ENCODE peak calls at places on chromosomes 11 and 22, in ten cellular contexts. S is cardiac fibroblast; M is K562; T is activated naive CD8-positive, alpha-beta T cell treated with anti-CD3 and anti-CD28 coated beads, Interleukin-2, amount 50 U/mL, for 24 hours; V is nephron progenitor cell; A is stimulated activated CD4-positive, alpha-beta T cell treated with anti-CD3 and anti-CD28 coated beads, Interleukin-2, amount 100 ng/mL, for 48 hours; W is left cardiac atrium; Q is hypothalamus; X is WTC11; I is gastrocnemius medialis. C is an unnamed sample.

GRCh38 chr11:83046626-83047172 is 25.0 kb downstream of the RAB30 start:
- DNase-seq in S (peak; percentile 66), M (no peak), T (no peak), V (no peak), A (no peak), W (no peak), Q (no peak), X (no peak), I (no peak), C (no peak)

GRCh38 chr11:95148421-95148820 is 58.8 kb downstream of the ENDOD1 start:
- DNase-seq in S (no peak), M (no peak), T (no peak), V (no peak), A (no peak), W (no peak), Q (no peak), X (no peak), I (no peak), C (no peak)

GRCh38 chr11:15336016-15336415 is 221.3 kb downstream of the INSC start:
- DNase-seq in S (no peak), M (no peak), T (no peak), V (no peak), A (no peak), W (no peak), Q (no peak), X (peak; percentile 12), I (no peak), C (no peak)

GRCh38 chr11:44711113-44711512 is 15.6 kb upstream of the TSPAN18 start:
- DNase-seq in S (no peak), M (no peak), T (no peak), V (peak; percentile 70), A (no peak), W (no peak), Q (no peak), X (peak; percentile 55), I (no peak), C (no peak)

GRCh38 chr11:46293616-46294015 is 16.2 kb downstream of the CREB3L1 start:
- DNase-seq in S (peak; percentile 94), M (no peak), T (no peak), V (no peak), A (no peak), W (no peak), Q (no peak), X (no peak), I (no peak), C (no peak)

GRCh38 chr11:86735462-86736302 is 63.3 kb upstream of the ME3 start:
- DNase-seq in S (peak; percentile 89), M (no peak), T (no peak), V (no peak), A (no peak), W (no peak), Q (no peak), X (no peak), I (no peak), C (no peak)

GRCh38 chr11:8863838-8864237 is 47.2 kb upstream of the AKIP1 start:
- DNase-seq in S (peak; percentile 81), M (no peak), T (no peak), V (no peak), A (no peak), W (no peak), Q (no peak), X (no peak), I (no peak), C (no peak)

GRCh38 chr22:28791841-28792490 is 8.4 kb downstream of the XBP1 start:
- DNase-seq in S (no peak), M (no peak), T (no peak), V (no peak), A (no peak), W (no peak), Q (no peak), X (no peak), I (no peak), C (no peak)

GRCh38 chr11:94193288-94193687 is 64.6 kb downstream of the PANX1 start:
- DNase-seq in S (peak; percentile 67), M (no peak), T (no peak), V (no peak), A (no peak), W (no peak), Q (no peak), X (no peak), I (no peak), C (no peak)

GRCh38 chr11:111408789-111409727 is 30.0 kb upstream of the POU2AF1 start:
- DNase-seq in S (peak; percentile 19), M (no peak), T (no peak), V (no peak), A (no peak), W (no peak), Q (no peak), X (no peak), I (peak; percentile 32), C (no peak)

GRCh38 chr11:6405039-6405667 is 13.7 kb downstream of the APBB1 start:
- DNase-seq in S (no peak), M (no peak), T (no peak), V (peak; percentile 53), A (no peak), W (peak; percentile 26), Q (peak; percentile 71), X (peak; percentile 92), I (no peak), C (no peak)

GRCh38 chr11:66956689-66957290 is 1.4 kb downstream of the PC start:
- DNase-seq in S (peak; percentile 64), M (no peak), T (no peak), V (peak; percentile 26), A (no peak), W (no peak), Q (no peak), X (no peak), I (no peak), C (no peak)

GRCh38 chr22:47069270-47069669 is 306.8 kb downstream of the TBC1D22A start:
- DNase-seq in S (no peak), M (no peak), T (no peak), V (no peak), A (no peak), W (no peak), Q (no peak), X (no peak), I (no peak), C (no peak)

GRCh38 chr11:92552942-92553341 is 328.3 kb downstream of the FAT3 start:
- DNase-seq in S (peak; percentile 23), M (no peak), T (no peak), V (no peak), A (no peak), W (no peak), Q (no peak), X (no peak), I (no peak), C (no peak)

GRCh38 chr11:104991994-104992393 is 23.6 kb upstream of the CASP4 start:
- DNase-seq in S (no peak), M (no peak), T (no peak), V (no peak), A (no peak), W (no peak), Q (no peak), X (no peak), I (no peak), C (no peak)

GRCh38 chr11:26847459-26847858 is 125.6 kb upstream of the SLC5A12 start:
- DNase-seq in S (peak; percentile 66), M (no peak), T (no peak), V (no peak), A (no peak), W (peak; percentile 34), Q (no peak), X (no peak), I (peak; percentile 43), C (no peak)

GRCh38 chr22:24996420-24996952 is 44.0 kb downstream of the KIAA1671 start:
- DNase-seq in S (no peak), M (no peak), T (no peak), V (peak; percentile 64), A (no peak), W (peak; percentile 44), Q (no peak), X (peak; percentile 61), I (peak; percentile 21), C (no peak)

C was measured in stimulated activated naive CD4-positive, alpha-beta T cell.